ENCODE peak calls at places on chromosomes 1 and 21, in four cellular contexts. One of them, this sample, is unnamed. For H3K4me1, the result is how much of the 10 kb centered on the place peaks cover.

GRCh38 chr1:61202854-61203603 is 120.7 kb downstream of the NFIA start:
- DNase-seq in IMR-90: peak
- DNase-seq in mesendoderm: no peak
- DNase-seq in H1: no peak
- DNase-seq in this sample: no peak

GRCh38 chr1:234544094-234544579 is 65.2 kb upstream of the TARBP1 start:
- DNase-seq in mesendoderm: no peak
- DNase-seq in IMR-90: peak
- DNase-seq in H1: no peak
- DNase-seq in this sample: peak

GRCh38 chr1:16088996-16089395 is 15.5 kb upstream of the FAM131C start:
- DNase-seq in mesendoderm: no peak
- DNase-seq in IMR-90: peak
- DNase-seq in H1: no peak
- DNase-seq in this sample: peak

GRCh38 chr1:112011231-112011630 is 21.8 kb upstream of the KCND3 start:
- DNase-seq in H1: no peak
- DNase-seq in mesendoderm: no peak
- DNase-seq in IMR-90: peak
- DNase-seq in this sample: no peak

GRCh38 chr1:27522148-27522859 is 32.3 kb upstream of the WASF2 start:
- DNase-seq in IMR-90: no peak
- DNase-seq in mesendoderm: no peak
- DNase-seq in H1: no peak
- DNase-seq in this sample: no peak

GRCh38 chr1:207404849-207405525 is 49.1 kb upstream of the CR2 start:
- DNase-seq in H1: no peak
- DNase-seq in IMR-90: peak
- DNase-seq in mesendoderm: peak
- DNase-seq in this sample: no peak

GRCh38 chr21:45891388-45892155 is 90.0 kb upstream of the COL6A1 start:
- DNase-seq in IMR-90: peak
- DNase-seq in mesendoderm: no peak
- DNase-seq in H1: no peak
- DNase-seq in this sample: no peak

GRCh38 chr1:168210312-168210711 is 15.5 kb upstream of the SFT2D2 start:
- DNase-seq in H1: no peak
- DNase-seq in mesendoderm: no peak
- DNase-seq in IMR-90: no peak
- DNase-seq in this sample: no peak

GRCh38 chr1:24267003-24267402 is 52.2 kb upstream of the GRHL3 start:
- DNase-seq in IMR-90: no peak
- DNase-seq in H1: no peak
- DNase-seq in mesendoderm: no peak
- DNase-seq in this sample: no peak

GRCh38 chr1:29259802-29260441 is 23.6 kb downstream of the PTPRU start:
- DNase-seq in IMR-90: no peak
- DNase-seq in mesendoderm: peak
- DNase-seq in H1: no peak
- DNase-seq in this sample: peak

GRCh38 chr21:37983336-37984095 is 67.3 kb upstream of the KCNJ6 start:
- DNase-seq in H1: no peak
- DNase-seq in mesendoderm: no peak
- DNase-seq in IMR-90: no peak
- DNase-seq in this sample: no peak

GRCh38 chr1:166924829-166925541 is 48.9 kb upstream of the TADA1 start:
- DNase-seq in H1: no peak
- DNase-seq in mesendoderm: no peak
- DNase-seq in IMR-90: no peak
- DNase-seq in this sample: no peak

GRCh38 chr1:202671388-202671787 is 38.9 kb downstream of the SYT2 start:
- DNase-seq in H1: no peak
- DNase-seq in IMR-90: no peak
- DNase-seq in mesendoderm: peak
- DNase-seq in this sample: no peak

GRCh38 chr21:21385404-21385803 is 387.2 kb downstream of the NCAM2 start:
- DNase-seq in IMR-90: no peak
- DNase-seq in mesendoderm: no peak
- DNase-seq in H1: no peak
- DNase-seq in this sample: no peak

GRCh38 chr1:30763654-30764248 is 6.2 kb upstream of the LAPTM5 start:
- DNase-seq in IMR-90: peak
- DNase-seq in mesendoderm: no peak
- DNase-seq in H1: no peak
- DNase-seq in this sample: no peak

GRCh38 chr1:100530901-100531487 is 6.9 kb upstream of the GPR88 start:
- DNase-seq in mesendoderm: no peak
- DNase-seq in H1: no peak
- DNase-seq in IMR-90: peak
- DNase-seq in this sample: no peak

GRCh38 chr21:45004059-45004422 is 64.2 kb downstream of the SLX9 start:
- DNase-seq in mesendoderm: no peak
- DNase-seq in IMR-90: no peak
- DNase-seq in H1: no peak
- DNase-seq in this sample: no peak

GRCh38 chr1:116374340-116375164 is 1.5 kb downstream of the ATP1A1 start:
- DNase-seq in IMR-90: no peak
- DNase-seq in H1: no peak
- DNase-seq in mesendoderm: peak
- DNase-seq in this sample: peak

GRCh38 chr1:26237230-26237966 is 3.4 kb downstream of the CEP85 start:
- DNase-seq in IMR-90: peak
- DNase-seq in mesendoderm: no peak
- DNase-seq in H1: no peak
- DNase-seq in this sample: no peak

GRCh38 chr1:81391100-81391828 is 409.5 kb upstream of the ADGRL2 start:
- DNase-seq in H1: no peak
- DNase-seq in mesendoderm: no peak
- DNase-seq in IMR-90: peak
- DNase-seq in this sample: no peak

GRCh38 chr1:28840928-28841544 is 29.1 kb downstream of the OPRD1 start:
- DNase-seq in mesendoderm: no peak
- DNase-seq in IMR-90: no peak
- DNase-seq in H1: no peak
- DNase-seq in this sample: no peak

GRCh38 chr1:197391303-197392226 is 123.5 kb downstream of the CRB1 start:
- DNase-seq in H1: no peak
- DNase-seq in mesendoderm: peak
- DNase-seq in IMR-90: no peak
- DNase-seq in this sample: no peak

GRCh38 chr1:48916121-48917069 is 139.7 kb upstream of the BEND5 start:
- DNase-seq in IMR-90: peak
- DNase-seq in H1: peak
- DNase-seq in mesendoderm: peak
- DNase-seq in this sample: peak

GRCh38 chr1:163055005-163055404 is 14.2 kb upstream of the RGS4 start:
- DNase-seq in H1: no peak
- DNase-seq in mesendoderm: peak
- DNase-seq in IMR-90: no peak
- DNase-seq in this sample: no peak

GRCh38 chr1:212315907-212316306 is 30.7 kb downstream of the PPP2R5A start:
- DNase-seq in IMR-90: no peak
- DNase-seq in mesendoderm: peak
- DNase-seq in H1: peak
- DNase-seq in this sample: peak

GRCh38 chr1:245124241-245124640 is 30.5 kb upstream of the KIF26B start:
- DNase-seq in mesendoderm: no peak
- DNase-seq in H1: no peak
- DNase-seq in IMR-90: no peak
- DNase-seq in this sample: no peak

GRCh38 chr1:154972213-154972516 is 1.6 kb upstream of the SHC1 start:
- DNase-seq in mesendoderm: no peak
- DNase-seq in IMR-90: no peak
- DNase-seq in H1: no peak
- DNase-seq in this sample: no peak
- H3K4me1 ChIP-seq in mesendoderm: under half
- H3K4me1 ChIP-seq in IMR-90: under half
- H3K4me1 ChIP-seq in H1: under half
- H3K4me1 ChIP-seq in this sample: under half

GRCh38 chr1:227742738-227743715 is 7.8 kb downstream of the SNAP47 start:
- DNase-seq in IMR-90: no peak
- DNase-seq in mesendoderm: peak
- DNase-seq in H1: no peak
- DNase-seq in this sample: no peak
- H4K5ac ChIP-seq in IMR-90: no peak
- H4K5ac ChIP-seq in mesendoderm: no peak
- H4K5ac ChIP-seq in H1: no peak
- H4K5ac ChIP-seq in this sample: no peak

GRCh38 chr1:145782166-145783099 is 41.5 kb downstream of the RNF115 start:
- DNase-seq in mesendoderm: no peak
- DNase-seq in H1: no peak
- DNase-seq in IMR-90: peak
- DNase-seq in this sample: no peak
- H3K4me1 ChIP-seq in mesendoderm: under half
- H3K4me1 ChIP-seq in H1: under half
- H3K4me1 ChIP-seq in IMR-90: under half
- H3K4me1 ChIP-seq in this sample: under half

DNA sequence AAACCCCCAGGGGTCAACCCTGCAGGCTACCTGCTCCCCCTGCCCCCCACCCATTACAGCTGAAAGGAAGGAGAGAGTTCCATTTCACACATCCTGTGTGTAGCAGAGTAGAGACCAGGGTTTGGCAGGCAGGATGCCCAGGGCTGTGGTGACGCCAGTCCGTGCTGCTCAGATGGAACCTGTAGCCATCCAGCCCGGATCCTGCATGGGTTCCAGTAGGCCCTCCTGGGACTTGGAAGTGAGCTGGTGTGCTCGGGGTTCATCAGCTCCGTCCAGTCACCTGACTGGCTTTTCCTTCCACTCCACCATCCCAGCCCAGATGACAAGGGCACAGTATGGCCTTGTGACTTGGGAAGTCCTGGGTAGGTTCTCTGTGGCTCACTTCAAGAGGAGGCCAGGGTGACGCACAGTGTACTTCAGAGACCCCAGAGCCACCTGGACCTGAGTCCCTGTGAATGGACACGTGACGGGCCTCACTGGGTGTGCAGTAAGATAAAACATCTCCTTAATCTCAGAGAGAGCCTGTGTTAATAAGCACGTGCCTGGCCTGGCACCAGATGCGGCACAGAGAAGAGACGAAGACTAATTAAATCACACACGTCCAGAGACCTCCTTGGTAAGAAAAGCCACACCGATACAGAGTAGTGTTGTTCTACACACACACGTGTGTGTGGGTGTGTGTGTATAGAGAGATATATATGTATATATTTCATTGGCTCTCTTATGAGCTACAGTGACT is 16.0 kb downstream of the ITPKB start:
- DNase-seq in mesendoderm: no peak
- DNase-seq in H1: no peak
- DNase-seq in IMR-90: no peak
- DNase-seq in this sample: no peak
- H4K5ac ChIP-seq in mesendoderm: no peak
- H4K5ac ChIP-seq in H1: no peak
- H4K5ac ChIP-seq in IMR-90: no peak
- H4K5ac ChIP-seq in this sample: no peak

GRCh38 chr1:160625725-160626498 is 20.9 kb downstream of the SLAMF1 start:
- DNase-seq in H1: no peak
- DNase-seq in IMR-90: no peak
- DNase-seq in mesendoderm: no peak
- DNase-seq in this sample: no peak
- H3K4me1 ChIP-seq in H1: under half
- H3K4me1 ChIP-seq in IMR-90: under half
- H3K4me1 ChIP-seq in mesendoderm: under half
- H3K4me1 ChIP-seq in this sample: under half

GRCh38 chr1:108862698-108863477 is 6.0 kb upstream of the AKNAD1 start:
- DNase-seq in H1: no peak
- DNase-seq in mesendoderm: no peak
- DNase-seq in IMR-90: no peak
- DNase-seq in this sample: no peak
- H4K5ac ChIP-seq in H1: no peak
- H4K5ac ChIP-seq in mesendoderm: no peak
- H4K5ac ChIP-seq in IMR-90: no peak
- H4K5ac ChIP-seq in this sample: no peak

GRCh38 chr1:201419241-201419640 is 2.3 kb downstream of the TNNI1 start:
- DNase-seq in IMR-90: no peak
- DNase-seq in H1: no peak
- DNase-seq in mesendoderm: no peak
- DNase-seq in this sample: no peak
- H3K4me1 ChIP-seq in IMR-90: under half
- H3K4me1 ChIP-seq in H1: under half
- H3K4me1 ChIP-seq in mesendoderm: under half
- H3K4me1 ChIP-seq in this sample: under half